ENCODE peak calls at places on chromosomes 2 and 18, in five cellular contexts. V, E, W, Q and J are unnamed samples.

GRCh38 chr2:289362-290089 is 1.6 kb upstream of the ALKAL2 start:
- DNase-seq in V (peak; percentile 55), E (peak; percentile 28), W (no peak), Q (no peak), J (no peak)

GRCh38 chr2:106105151-106105922 is 88.8 kb downstream of the UXS1 start:
- DNase-seq in V (no peak), E (no peak), W (no peak), Q (no peak), J (no peak)

GRCh38 chr2:135258193-135258592 is 206.1 kb downstream of the RAB3GAP1 start:
- DNase-seq in V (no peak), E (peak; percentile 6), W (no peak), Q (no peak), J (no peak)

GRCh38 chr18:48800877-48801727 is 149.7 kb downstream of the SMAD7 start:
- DNase-seq in V (no peak), E (no peak), W (peak; percentile 78), Q (no peak), J (no peak)

GRCh38 chr2:190069936-190070696 is 7.6 kb upstream of the MSTN start:
- DNase-seq in V (peak; percentile 63), E (peak; percentile 32), W (peak; percentile 73), Q (peak; percentile 71), J (peak; percentile 86)

GRCh38 chr2:158197940-158198339 is 96.3 kb downstream of the UPP2 start:
- DNase-seq in V (no peak), E (no peak), W (no peak), Q (no peak), J (no peak)

GRCh38 chr2:121187922-121188411 is 97.0 kb downstream of the TFCP2L1 start:
- DNase-seq in V (no peak), E (no peak), W (no peak), Q (no peak), J (no peak)

GRCh38 chr2:105629634-105630033 is 115.1 kb upstream of the NCK2 start:
- DNase-seq in V (no peak), E (no peak), W (no peak), Q (no peak), J (no peak)

GRCh38 chr2:102185347-102185746 is 1.5 kb upstream of the IL1RL2 start:
- DNase-seq in V (no peak), E (no peak), W (no peak), Q (no peak), J (no peak)

GRCh38 chr2:232137748-232138147 is 176.2 kb downstream of the DIS3L2 start:
- DNase-seq in V (no peak), E (no peak), W (peak; percentile 89), Q (no peak), J (no peak)

GRCh38 chr2:30886101-30886500 is 78.9 kb upstream of the CAPN13 start:
- DNase-seq in V (peak; percentile 77), E (peak; percentile 17), W (no peak), Q (no peak), J (no peak)

GRCh38 chr2:183803596-183803995 is 679.4 kb downstream of the NUP35 start:
- DNase-seq in V (no peak), E (no peak), W (no peak), Q (no peak), J (no peak)

DNA sequence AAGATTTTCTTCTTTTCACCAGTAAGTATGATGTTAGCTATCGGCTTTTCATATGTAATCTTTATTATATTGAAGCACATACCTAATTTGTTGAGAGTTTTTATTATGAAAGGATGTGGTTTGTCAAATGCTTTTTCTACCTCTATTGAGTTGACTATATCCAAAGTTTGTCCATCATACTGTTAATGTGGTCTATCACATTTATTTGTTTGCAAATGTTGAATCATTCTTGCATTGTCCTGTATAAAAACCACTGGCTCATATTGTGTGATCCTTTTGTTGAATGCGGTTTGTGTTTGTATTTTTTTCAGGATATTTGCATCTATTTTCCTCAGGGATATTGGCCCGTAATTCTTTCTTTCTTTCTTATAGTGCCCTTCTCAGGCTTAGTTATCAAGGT is 675.5 kb downstream of the NUP35 start:
- DNase-seq in V (no peak), E (no peak), W (no peak), Q (no peak), J (no peak)
- H3K4me3 ChIP-seq in V (no peak overlapping the region), E (no peak overlapping the region), W (no peak overlapping the region), Q (no peak overlapping the region), J (no peak overlapping the region)

GRCh38 chr2:218216674-218217365 is at the start of gene ARPC2:
- DNase-seq in V (peak; percentile 94), E (peak; percentile 91), W (peak; percentile 94), Q (peak; percentile 75), J (peak; percentile 98)
- H3K79me2 ChIP-seq in V (peaks cover 48% of the 10 kb centered on the region), E (peaks cover 60% of the 10 kb centered on the region), W (peaks cover 56% of the 10 kb centered on the region), Q (peaks cover 47% of the 10 kb centered on the region), J (peaks cover 40% of the 10 kb centered on the region)

GRCh38 chr2:58047969-58048368 is 1.4 kb downstream of the VRK2 start:
- DNase-seq in V (no peak), E (no peak), W (no peak), Q (no peak), J (peak; percentile 56)
- H3K4me3 ChIP-seq in V (peak overlapping the region; percentile 59), E (peak overlapping the region; percentile 61), W (peak overlapping the region; percentile 63), Q (no peak overlapping the region), J (peak overlapping the region; percentile 87)

GRCh38 chr18:26046419-26047077 is 43.9 kb downstream of the SS18 start:
- DNase-seq in V (no peak), E (no peak), W (peak; percentile 53), Q (no peak), J (no peak)
- H3K79me2 ChIP-seq in V (peaks cover 4% of the 10 kb centered on the region), E (peaks cover 66% of the 10 kb centered on the region), W (peaks cover 41% of the 10 kb centered on the region), Q (peaks cover 50% of the 10 kb centered on the region), J (peaks cover 83% of the 10 kb centered on the region)

GRCh38 chr2:149100739-149101699 is 62.5 kb downstream of the LYPD6B start:
- DNase-seq in V (no peak), E (peak; percentile 6), W (no peak), Q (no peak), J (no peak)
- H3K4me3 ChIP-seq in V (no peak overlapping the region), E (no peak overlapping the region), W (no peak overlapping the region), Q (no peak overlapping the region), J (no peak overlapping the region)

GRCh38 chr2:143218621-143219020 is 89.4 kb downstream of the ARHGAP15 start:
- DNase-seq in V (no peak), E (no peak), W (no peak), Q (no peak), J (no peak)
- H3K79me2 ChIP-seq in V (no peaks in the 10 kb centered on the region), E (no peaks in the 10 kb centered on the region), W (no peaks in the 10 kb centered on the region), Q (no peaks in the 10 kb centered on the region), J (peaks cover 9% of the 10 kb centered on the region)

DNA sequence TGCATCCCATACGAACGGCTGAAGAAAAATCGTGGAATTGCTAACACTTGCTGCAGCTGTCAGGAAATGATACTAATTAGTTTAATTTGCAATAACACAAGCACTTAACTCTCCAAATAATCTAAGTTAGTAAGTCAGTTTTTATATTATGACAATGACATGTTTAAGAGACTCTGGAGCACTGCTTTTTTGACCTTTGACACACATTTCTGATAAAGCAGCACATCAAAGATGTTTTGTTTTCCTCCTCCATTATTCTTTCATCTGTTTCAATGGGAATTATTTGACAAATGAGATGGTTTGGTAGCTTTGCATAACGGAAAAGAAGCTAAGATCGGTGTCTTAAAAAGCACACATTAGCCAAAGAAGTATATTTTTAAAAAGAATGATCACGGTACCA is 123.8 kb upstream of the SATB2 start:
- DNase-seq in V (no peak), E (no peak), W (no peak), Q (no peak), J (no peak)
- H3K4me3 ChIP-seq in V (peak overlapping the region; percentile 43), E (no peak overlapping the region), W (no peak overlapping the region), Q (no peak overlapping the region), J (peak overlapping the region; percentile 47)

DNA sequence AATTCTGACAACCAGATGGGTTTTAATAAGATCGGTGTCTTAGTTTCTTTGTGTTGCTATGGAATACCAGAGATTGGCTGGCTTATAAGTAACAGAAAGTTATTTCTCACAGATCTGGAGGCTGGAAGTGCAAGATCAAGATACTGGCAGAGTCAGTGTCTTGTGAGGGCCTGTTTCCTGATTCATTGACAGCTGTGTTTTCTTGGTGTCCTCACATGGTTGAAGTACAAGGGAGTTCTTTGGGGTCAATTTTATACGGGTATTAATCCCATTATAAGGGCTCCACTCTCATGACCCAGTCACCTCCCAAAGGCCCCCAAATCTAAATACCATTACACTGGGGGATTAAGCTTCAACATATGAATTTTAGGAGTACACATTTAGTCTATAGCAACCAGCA is 421.1 kb downstream of the LRP1B start:
- DNase-seq in V (no peak), E (no peak), W (no peak), Q (no peak), J (no peak)
- H3K79me2 ChIP-seq in V (no peaks in the 10 kb centered on the region), E (no peaks in the 10 kb centered on the region), W (no peaks in the 10 kb centered on the region), Q (no peaks in the 10 kb centered on the region), J (no peaks in the 10 kb centered on the region)

DNA sequence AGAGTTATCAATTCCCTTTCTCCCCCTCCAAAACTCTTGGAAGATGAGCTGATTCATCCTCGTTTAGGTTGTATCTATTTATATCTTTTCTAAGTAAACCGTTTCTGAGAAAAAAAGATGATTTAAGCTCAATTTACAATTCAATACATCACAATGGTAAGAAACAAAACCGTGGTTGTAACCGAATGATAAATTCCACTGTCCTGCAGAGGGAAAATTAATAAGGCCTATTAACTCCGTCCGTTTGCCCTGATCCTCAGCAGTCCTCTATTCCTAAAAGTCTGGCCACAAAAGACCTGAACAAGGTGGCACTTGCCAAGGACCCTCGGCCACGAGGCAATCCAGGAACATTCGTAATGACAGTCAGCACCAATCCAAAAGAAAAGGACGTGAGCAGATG is 286.2 kb downstream of the TCF4 start:
- DNase-seq in V (no peak), E (no peak), W (no peak), Q (no peak), J (no peak)
- H3K4me3 ChIP-seq in V (no peak overlapping the region), E (no peak overlapping the region), W (no peak overlapping the region), Q (no peak overlapping the region), J (no peak overlapping the region)

DNA sequence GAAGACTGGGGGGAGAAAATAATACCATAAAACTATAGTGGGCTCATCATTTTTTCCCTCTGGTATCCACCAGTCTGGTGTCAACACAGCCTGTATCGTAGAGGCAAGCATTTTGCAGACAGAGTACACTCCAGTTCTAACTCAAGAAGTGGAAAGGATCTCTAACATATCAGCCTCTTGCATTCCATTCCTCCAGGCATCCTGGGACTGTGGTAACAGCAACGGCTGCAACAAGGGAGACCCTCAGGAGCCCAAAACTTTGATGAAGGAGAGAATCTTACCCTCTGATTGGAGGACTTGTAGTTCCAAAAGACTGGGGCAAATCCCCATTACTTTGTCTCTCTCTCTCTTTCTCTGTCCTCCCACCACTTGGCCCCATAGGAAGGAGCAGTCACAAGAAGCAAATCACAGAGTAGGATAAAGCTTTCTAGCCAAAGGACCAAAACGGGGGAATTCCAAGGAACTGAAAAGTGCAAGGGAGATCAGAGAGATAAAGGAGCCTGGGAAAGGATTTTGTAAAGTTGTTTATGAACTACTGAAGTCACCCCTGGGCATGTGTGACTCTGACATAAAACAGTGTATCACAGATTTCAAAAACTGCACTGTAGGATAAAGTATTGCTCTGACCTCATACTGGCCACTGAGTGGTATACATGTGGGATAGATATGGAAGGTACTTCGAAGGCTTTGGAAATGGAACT is 11.9 kb downstream of the FRZB start:
- DNase-seq in V (peak; percentile 45), E (no peak), W (no peak), Q (no peak), J (no peak)
- H3K79me2 ChIP-seq in V (peaks cover 62% of the 10 kb centered on the region), E (no peaks in the 10 kb centered on the region), W (no peaks in the 10 kb centered on the region), Q (no peaks in the 10 kb centered on the region), J (no peaks in the 10 kb centered on the region)